ENCODE peak calls at places on chromosome 3, in nine cellular contexts. E is A549, V is pancreas, D is psoas muscle, G is HAP-1, Y is cardiac muscle cell, J is right cardiac atrium, U is NT2/D1, I is stomach. S is an unnamed sample.
A peak's percentile ranks its signal among the peaks of the same experiment; 100 is the strongest.

GRCh38 chr3:8458711-8459110 is 42.9 kb upstream of the LMCD1 start:
- DNase-seq in E (no peak), V (no peak), D (no peak), G (no peak), Y (no peak), J (peak; percentile 59), U (no peak), I (no peak), S (no peak)

GRCh38 chr3:105762749-105763673 is 105.8 kb downstream of the CBLB start:
- DNase-seq in E (no peak), V (no peak), D (no peak), G (no peak), Y (no peak), J (no peak), U (no peak), I (no peak), S (no peak)

GRCh38 chr3:113143353-113143752 is 68.0 kb upstream of the BOC start:
- DNase-seq in E (no peak), V (no peak), D (no peak), G (no peak), Y (no peak), J (no peak), U (no peak), I (no peak), S (no peak)

GRCh38 chr3:126540946-126541627 is 17.1 kb downstream of the CHST13 start:
- DNase-seq in E (no peak), V (peak; percentile 1), D (peak; percentile 33), G (peak; percentile 5), Y (no peak), J (peak; percentile 19), U (no peak), I (no peak), S (no peak)

GRCh38 chr3:123330441-123330991 is 118.4 kb downstream of the ADCY5 start:
- DNase-seq in E (no peak), V (no peak), D (no peak), G (no peak), Y (no peak), J (peak; percentile 75), U (no peak), I (no peak), S (no peak)

GRCh38 chr3:12230406-12230805 is 58.5 kb upstream of the PPARG start:
- DNase-seq in E (no peak), V (no peak), D (no peak), G (no peak), Y (no peak), J (no peak), U (no peak), I (no peak), S (no peak)

GRCh38 chr3:33678073-33678472 is 40.0 kb downstream of the CLASP2 start:
- DNase-seq in E (no peak), V (no peak), D (no peak), G (no peak), Y (no peak), J (no peak), U (no peak), I (no peak), S (no peak)

GRCh38 chr3:175146258-175146657 is 287.1 kb downstream of the NAALADL2 start:
- DNase-seq in E (no peak), V (no peak), D (no peak), G (no peak), Y (no peak), J (no peak), U (no peak), I (no peak), S (peak; percentile 27)

GRCh38 chr3:36729204-36730056 is 34.9 kb downstream of the DCLK3 start:
- DNase-seq in E (peak; percentile 61), V (no peak), D (no peak), G (no peak), Y (peak; percentile 48), J (no peak), U (peak; percentile 27), I (no peak), S (peak; percentile 35)

GRCh38 chr3:16849240-16849639 is 35.5 kb upstream of the PLCL2 start:
- DNase-seq in E (no peak), V (no peak), D (peak; percentile 69), G (peak; percentile 89), Y (peak; percentile 41), J (peak; percentile 77), U (no peak), I (peak; percentile 65), S (peak; percentile 43)

GRCh38 chr3:140160553-140160952 is 225.6 kb downstream of the CLSTN2 start:
- DNase-seq in E (no peak), V (no peak), D (no peak), G (no peak), Y (no peak), J (no peak), U (no peak), I (no peak), S (no peak)

GRCh38 chr3:42712716-42713372 is 10.2 kb upstream of the HHATL start:
- DNase-seq in E (no peak), V (no peak), D (no peak), G (peak; percentile 3), Y (no peak), J (no peak), U (no peak), I (no peak), S (no peak)

GRCh38 chr3:128498127-128498626 is 5.2 kb upstream of the GATA2 start:
- DNase-seq in E (no peak), V (no peak), D (no peak), G (no peak), Y (no peak), J (no peak), U (no peak), I (no peak), S (no peak)

DNA sequence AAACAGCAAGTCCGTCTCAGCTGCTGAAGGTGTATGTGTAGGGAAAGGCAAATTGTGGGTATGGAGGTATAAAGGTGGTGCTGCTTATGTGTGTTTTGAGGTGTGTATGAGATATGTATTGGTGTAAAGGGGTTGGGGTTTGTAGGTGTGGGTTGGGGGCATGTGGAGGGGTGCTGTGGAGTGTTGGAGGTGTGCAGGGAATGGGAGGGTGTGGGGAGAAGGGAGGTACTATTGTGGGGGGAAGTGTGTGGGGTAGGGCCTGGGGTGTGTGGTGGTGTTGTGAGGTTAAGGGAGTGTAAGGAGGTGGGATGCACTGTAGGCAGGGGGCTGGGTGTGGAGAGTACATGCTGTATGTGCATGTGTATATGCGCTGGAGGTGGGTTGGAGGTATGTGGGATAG is 15.7 kb downstream of the CCDC12 start:
- DNase-seq in E (no peak), V (no peak), D (no peak), G (no peak), Y (no peak), J (no peak), U (no peak), I (no peak), S (no peak)
- H3K4me1 ChIP-seq in E (peaks cover 70% of the 10 kb centered on the region), V (peaks cover 55% of the 10 kb centered on the region), D (peaks cover 56% of the 10 kb centered on the region), G (peaks cover 5% of the 10 kb centered on the region), Y (peaks cover 32% of the 10 kb centered on the region), J (peaks cover 36% of the 10 kb centered on the region), U (peaks cover 10% of the 10 kb centered on the region), I (peaks cover 67% of the 10 kb centered on the region), S (no peaks in the 10 kb centered on the region)

DNA sequence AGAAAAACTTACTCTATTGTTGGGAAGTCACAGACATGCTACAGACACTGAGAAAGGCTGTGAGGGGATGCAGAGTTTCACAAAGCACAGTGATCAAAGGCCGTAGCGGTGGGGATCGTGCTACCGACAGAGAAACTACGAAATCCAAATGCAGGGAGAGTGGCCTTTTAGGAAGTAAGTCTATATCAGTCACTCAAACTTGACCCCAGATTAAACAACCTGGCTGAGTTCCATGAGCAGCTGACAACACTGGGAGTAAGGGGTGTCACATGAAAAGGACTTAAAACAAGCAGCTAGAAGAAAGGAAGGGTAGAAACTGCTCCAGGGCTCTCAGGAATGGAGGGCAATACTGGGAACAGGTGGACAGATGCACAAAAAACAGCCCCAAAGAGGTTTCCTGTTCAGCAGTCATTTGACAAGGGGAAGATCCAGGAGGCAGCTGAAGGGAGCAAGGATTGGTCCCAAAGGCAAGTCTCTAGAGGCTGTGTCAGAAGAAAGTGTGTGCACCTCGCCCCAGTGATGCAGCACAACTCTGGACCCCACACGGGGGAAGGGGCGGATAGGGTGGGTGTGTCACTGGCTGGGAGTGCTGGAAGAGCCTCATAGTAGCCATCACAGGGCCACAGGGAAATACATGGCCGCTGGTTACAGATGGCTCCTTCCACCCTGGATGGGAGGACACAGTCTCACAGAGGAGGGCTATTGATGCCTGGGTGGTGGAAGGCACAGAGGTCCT is 20.3 kb upstream of the HDAC11 start:
- DNase-seq in E (no peak), V (no peak), D (no peak), G (no peak), Y (peak; percentile 36), J (no peak), U (no peak), I (no peak), S (no peak)
- H3K4me1 ChIP-seq in E (peaks cover 3% of the 10 kb centered on the region), V (no peaks in the 10 kb centered on the region), D (peaks cover 17% of the 10 kb centered on the region), G (peaks cover 17% of the 10 kb centered on the region), Y (peaks cover 38% of the 10 kb centered on the region), J (no peaks in the 10 kb centered on the region), U (peaks cover 2% of the 10 kb centered on the region), I (no peaks in the 10 kb centered on the region), S (peaks cover 15% of the 10 kb centered on the region)

DNA sequence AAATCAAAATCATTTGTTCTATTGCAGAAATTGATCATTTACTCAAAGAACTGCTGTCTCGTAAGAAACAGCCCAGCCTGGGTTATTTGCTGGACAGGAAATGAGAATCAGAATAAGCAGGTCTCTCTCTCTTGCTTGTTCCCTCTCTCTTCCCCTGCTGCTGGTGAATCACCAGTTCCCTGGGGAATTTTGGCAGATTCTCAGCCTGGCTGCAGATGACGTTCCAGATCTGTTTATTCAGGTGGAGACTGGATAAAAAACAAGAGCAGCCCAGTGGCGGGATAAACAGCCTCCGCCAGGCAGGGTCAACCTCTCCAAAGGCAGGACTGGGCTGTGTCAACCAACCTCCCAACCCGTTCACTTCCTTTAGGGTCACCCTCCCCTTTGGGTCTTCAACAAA is 72.1 kb downstream of the LRIG1 start:
- DNase-seq in E (peak; percentile 85), V (peak; percentile 93), D (peak; percentile 86), G (no peak), Y (no peak), J (no peak), U (no peak), I (peak; percentile 76), S (no peak)
- H3K4me1 ChIP-seq in E (peaks cover 14% of the 10 kb centered on the region), V (peaks cover 63% of the 10 kb centered on the region), D (peaks cover 95% of the 10 kb centered on the region), G (no peaks in the 10 kb centered on the region), Y (peaks cover 9% of the 10 kb centered on the region), J (peaks cover 29% of the 10 kb centered on the region), U (peaks cover 4% of the 10 kb centered on the region), I (peaks cover 53% of the 10 kb centered on the region), S (no peaks in the 10 kb centered on the region)

GRCh38 chr3:15272431-15273196 is 59.8 kb downstream of the SH3BP5 start:
- DNase-seq in E (no peak), V (no peak), D (no peak), G (no peak), Y (no peak), J (no peak), U (no peak), I (no peak), S (no peak)

GRCh38 chr3:15273214-15273613 is 59.2 kb downstream of the SH3BP5 start:
- DNase-seq in E (no peak), V (no peak), D (no peak), G (no peak), Y (no peak), J (no peak), U (no peak), I (no peak), S (no peak)

GRCh38 chr3:15269091-15269989 is 63.0 kb downstream of the SH3BP5 start:
- DNase-seq in E (peak; percentile 94), V (no peak), D (peak; percentile 91), G (no peak), Y (no peak), J (peak; percentile 94), U (no peak), I (peak; percentile 71), S (no peak)

GRCh38 chr3:15271785-15272381 is 60.5 kb downstream of the SH3BP5 start:
- DNase-seq in E (no peak), V (no peak), D (peak; percentile 61), G (no peak), Y (no peak), J (peak; percentile 78), U (no peak), I (peak; percentile 47), S (no peak)

GRCh38 chr3:15271030-15271429 is 61.4 kb downstream of the SH3BP5 start:
- DNase-seq in E (no peak), V (no peak), D (no peak), G (no peak), Y (no peak), J (no peak), U (no peak), I (no peak), S (no peak)
- H3K4me1 ChIP-seq in E (peaks cover 21% of the 10 kb centered on the region), V (no peaks in the 10 kb centered on the region), D (peaks cover 22% of the 10 kb centered on the region), G (no peaks in the 10 kb centered on the region), Y (peaks cover 5% of the 10 kb centered on the region), J (peaks cover 11% of the 10 kb centered on the region), U (peaks cover 7% of the 10 kb centered on the region), I (peaks cover 4% of the 10 kb centered on the region), S (no peaks in the 10 kb centered on the region)